ENCODE peak calls at places on chromosomes 7 and 10, in nine cellular contexts. One of them, this sample, is unnamed.
A peak's percentile ranks its signal among the peaks of the same experiment; 100 is the strongest.

GRCh38 chr10:48214701-48215100 is 59.8 kb downstream of the FRMPD2 start:
- DNase-seq in vagina: no peak
- DNase-seq in Peyer's patch: no peak
- DNase-seq in GM23338: no peak
- DNase-seq in Panc1: no peak
- DNase-seq in psoas muscle: no peak
- DNase-seq in spleen: no peak
- DNase-seq in endodermal cell: no peak
- DNase-seq in fibroblast of lung: no peak
- DNase-seq in this sample: no peak

GRCh38 chr7:27185708-27186449 is 847 bp upstream of the HOXA11 start:
- DNase-seq in vagina: no peak
- DNase-seq in Peyer's patch: peak; percentile 53
- DNase-seq in GM23338: no peak
- DNase-seq in Panc1: no peak
- DNase-seq in psoas muscle: no peak
- DNase-seq in spleen: peak; percentile 58
- DNase-seq in endodermal cell: peak; percentile 71
- DNase-seq in fibroblast of lung: no peak
- DNase-seq in this sample: peak; percentile 69

GRCh38 chr7:69635572-69636190 is 37.4 kb downstream of the AUTS2 start:
- DNase-seq in vagina: no peak
- DNase-seq in Peyer's patch: no peak
- DNase-seq in GM23338: no peak
- DNase-seq in Panc1: no peak
- DNase-seq in psoas muscle: no peak
- DNase-seq in spleen: no peak
- DNase-seq in endodermal cell: no peak
- DNase-seq in fibroblast of lung: peak; percentile 63
- DNase-seq in this sample: no peak

GRCh38 chr10:123236122-123236521 is 81.9 kb downstream of the BUB3 start:
- DNase-seq in vagina: no peak
- DNase-seq in Peyer's patch: no peak
- DNase-seq in GM23338: peak; percentile 49
- DNase-seq in Panc1: no peak
- DNase-seq in psoas muscle: no peak
- DNase-seq in spleen: no peak
- DNase-seq in endodermal cell: peak; percentile 52
- DNase-seq in fibroblast of lung: peak; percentile 9
- DNase-seq in this sample: no peak

GRCh38 chr10:50318129-50318528 is 66.8 kb upstream of the ASAH2 start:
- DNase-seq in vagina: no peak
- DNase-seq in Peyer's patch: no peak
- DNase-seq in GM23338: no peak
- DNase-seq in Panc1: no peak
- DNase-seq in psoas muscle: no peak
- DNase-seq in spleen: no peak
- DNase-seq in endodermal cell: no peak
- DNase-seq in fibroblast of lung: no peak
- DNase-seq in this sample: no peak

GRCh38 chr7:86598311-86598710 is 45.4 kb upstream of the GRM3 start:
- DNase-seq in vagina: no peak
- DNase-seq in Peyer's patch: no peak
- DNase-seq in GM23338: peak; percentile 84
- DNase-seq in Panc1: no peak
- DNase-seq in psoas muscle: no peak
- DNase-seq in spleen: peak; percentile 50
- DNase-seq in endodermal cell: peak; percentile 92
- DNase-seq in fibroblast of lung: no peak
- DNase-seq in this sample: no peak

GRCh38 chr7:101923276-101923985 is 106.0 kb downstream of the CUX1 start:
- DNase-seq in vagina: no peak
- DNase-seq in Peyer's patch: peak; percentile 37
- DNase-seq in GM23338: no peak
- DNase-seq in Panc1: no peak
- DNase-seq in psoas muscle: no peak
- DNase-seq in spleen: peak; percentile 43
- DNase-seq in endodermal cell: no peak
- DNase-seq in fibroblast of lung: peak; percentile 82
- DNase-seq in this sample: no peak

GRCh38 chr7:22060197-22060596 is 114.5 kb upstream of the CDCA7L start:
- DNase-seq in vagina: no peak
- DNase-seq in Peyer's patch: no peak
- DNase-seq in GM23338: no peak
- DNase-seq in Panc1: no peak
- DNase-seq in psoas muscle: no peak
- DNase-seq in spleen: no peak
- DNase-seq in endodermal cell: no peak
- DNase-seq in fibroblast of lung: no peak
- DNase-seq in this sample: no peak

GRCh38 chr7:143384148-143384547 is 3.0 kb downstream of the ZYX start:
- DNase-seq in vagina: no peak
- DNase-seq in Peyer's patch: no peak
- DNase-seq in GM23338: no peak
- DNase-seq in Panc1: no peak
- DNase-seq in psoas muscle: no peak
- DNase-seq in spleen: no peak
- DNase-seq in endodermal cell: peak; percentile 36
- DNase-seq in fibroblast of lung: peak; percentile 69
- DNase-seq in this sample: peak; percentile 18

GRCh38 chr10:8112230-8112915 is 57.9 kb downstream of the GATA3 start:
- DNase-seq in vagina: no peak
- DNase-seq in Peyer's patch: no peak
- DNase-seq in GM23338: no peak
- DNase-seq in Panc1: no peak
- DNase-seq in psoas muscle: no peak
- DNase-seq in spleen: no peak
- DNase-seq in endodermal cell: no peak
- DNase-seq in fibroblast of lung: no peak
- DNase-seq in this sample: no peak

GRCh38 chr10:110399163-110400094 is 94.7 kb upstream of the SMNDC1 start:
- DNase-seq in vagina: no peak
- DNase-seq in Peyer's patch: peak; percentile 37
- DNase-seq in GM23338: no peak
- DNase-seq in Panc1: peak; percentile 99
- DNase-seq in psoas muscle: no peak
- DNase-seq in spleen: no peak
- DNase-seq in endodermal cell: no peak
- DNase-seq in fibroblast of lung: peak; percentile 99
- DNase-seq in this sample: peak; percentile 23

GRCh38 chr7:31051598-31052503 is at the start of gene ADCYAP1R1:
- DNase-seq in vagina: no peak
- DNase-seq in Peyer's patch: no peak
- DNase-seq in GM23338: peak; percentile 85
- DNase-seq in Panc1: no peak
- DNase-seq in psoas muscle: peak; percentile 37
- DNase-seq in spleen: no peak
- DNase-seq in endodermal cell: peak; percentile 90
- DNase-seq in fibroblast of lung: no peak
- DNase-seq in this sample: no peak

GRCh38 chr7:157943561-157943960 is 606.8 kb downstream of the DNAJB6 start:
- DNase-seq in vagina: no peak
- DNase-seq in Peyer's patch: no peak
- DNase-seq in GM23338: no peak
- DNase-seq in Panc1: no peak
- DNase-seq in psoas muscle: no peak
- DNase-seq in spleen: no peak
- DNase-seq in endodermal cell: peak; percentile 23
- DNase-seq in fibroblast of lung: no peak
- DNase-seq in this sample: no peak

GRCh38 chr7:36048141-36048901 is 104.7 kb upstream of the EEPD1 start:
- DNase-seq in vagina: no peak
- DNase-seq in Peyer's patch: no peak
- DNase-seq in GM23338: no peak
- DNase-seq in Panc1: no peak
- DNase-seq in psoas muscle: peak; percentile 39
- DNase-seq in spleen: no peak
- DNase-seq in endodermal cell: no peak
- DNase-seq in fibroblast of lung: peak; percentile 90
- DNase-seq in this sample: no peak

GRCh38 chr10:53572799-53573198 is 800.2 kb upstream of the MBL2 start:
- DNase-seq in vagina: no peak
- DNase-seq in Peyer's patch: no peak
- DNase-seq in GM23338: no peak
- DNase-seq in Panc1: no peak
- DNase-seq in psoas muscle: no peak
- DNase-seq in spleen: no peak
- DNase-seq in endodermal cell: no peak
- DNase-seq in fibroblast of lung: no peak
- DNase-seq in this sample: no peak

GRCh38 chr7:118184392-118184899 is 482 bp downstream of the LSM8 start:
- DNase-seq in vagina: no peak
- DNase-seq in Peyer's patch: no peak
- DNase-seq in GM23338: no peak
- DNase-seq in Panc1: no peak
- DNase-seq in psoas muscle: no peak
- DNase-seq in spleen: no peak
- DNase-seq in endodermal cell: no peak
- DNase-seq in fibroblast of lung: peak; percentile 3
- DNase-seq in this sample: no peak

GRCh38 chr10:84537447-84537931 is 209.1 kb downstream of the CCSER2 start:
- DNase-seq in vagina: no peak
- DNase-seq in Peyer's patch: no peak
- DNase-seq in GM23338: peak; percentile 92
- DNase-seq in Panc1: peak; percentile 46
- DNase-seq in psoas muscle: peak; percentile 53
- DNase-seq in spleen: no peak
- DNase-seq in endodermal cell: peak; percentile 68
- DNase-seq in fibroblast of lung: peak; percentile 41
- DNase-seq in this sample: no peak

GRCh38 chr7:55593515-55594318 is 21.4 kb upstream of the VOPP1 start:
- DNase-seq in vagina: no peak
- DNase-seq in Peyer's patch: peak; percentile 84
- DNase-seq in GM23338: peak; percentile 87
- DNase-seq in Panc1: peak; percentile 69
- DNase-seq in psoas muscle: peak; percentile 62
- DNase-seq in spleen: peak; percentile 91
- DNase-seq in endodermal cell: peak; percentile 92
- DNase-seq in fibroblast of lung: peak; percentile 31
- DNase-seq in this sample: peak; percentile 70

GRCh38 chr7:106757846-106758245 is 96.9 kb upstream of the CCDC71L start:
- DNase-seq in vagina: no peak
- DNase-seq in Peyer's patch: no peak
- DNase-seq in GM23338: no peak
- DNase-seq in Panc1: no peak
- DNase-seq in psoas muscle: peak; percentile 26
- DNase-seq in spleen: no peak
- DNase-seq in endodermal cell: no peak
- DNase-seq in fibroblast of lung: peak; percentile 50
- DNase-seq in this sample: peak; percentile 68

GRCh38 chr10:93068411-93069244 is 5.1 kb upstream of the CYP26A1 start:
- DNase-seq in vagina: peak; percentile 56
- DNase-seq in Peyer's patch: no peak
- DNase-seq in GM23338: peak; percentile 77
- DNase-seq in Panc1: no peak
- DNase-seq in psoas muscle: no peak
- DNase-seq in spleen: no peak
- DNase-seq in endodermal cell: peak; percentile 84
- DNase-seq in fibroblast of lung: peak; percentile 70
- DNase-seq in this sample: peak; percentile 52

GRCh38 chr7:2986561-2986960 is 57.1 kb downstream of the CARD11 start:
- DNase-seq in vagina: no peak
- DNase-seq in Peyer's patch: no peak
- DNase-seq in GM23338: no peak
- DNase-seq in Panc1: no peak
- DNase-seq in psoas muscle: no peak
- DNase-seq in spleen: no peak
- DNase-seq in endodermal cell: no peak
- DNase-seq in fibroblast of lung: no peak
- DNase-seq in this sample: peak; percentile 31

GRCh38 chr10:111392910-111393309 is 316.1 kb downstream of the ADRA2A start:
- DNase-seq in vagina: no peak
- DNase-seq in Peyer's patch: no peak
- DNase-seq in GM23338: no peak
- DNase-seq in Panc1: no peak
- DNase-seq in psoas muscle: no peak
- DNase-seq in spleen: no peak
- DNase-seq in endodermal cell: no peak
- DNase-seq in fibroblast of lung: no peak
- DNase-seq in this sample: no peak

GRCh38 chr10:132186488-132187413 is at the start of gene DPYSL4:
- DNase-seq in vagina: no peak
- DNase-seq in Peyer's patch: no peak
- DNase-seq in GM23338: peak; percentile 48
- DNase-seq in Panc1: no peak
- DNase-seq in psoas muscle: no peak
- DNase-seq in spleen: no peak
- DNase-seq in endodermal cell: peak; percentile 78
- DNase-seq in fibroblast of lung: peak; percentile 9
- DNase-seq in this sample: peak; percentile 72

GRCh38 chr7:6385110-6385792 is 62.5 kb downstream of the DAGLB start:
- DNase-seq in vagina: no peak
- DNase-seq in Peyer's patch: no peak
- DNase-seq in GM23338: no peak
- DNase-seq in Panc1: peak; percentile 90
- DNase-seq in psoas muscle: no peak
- DNase-seq in spleen: no peak
- DNase-seq in endodermal cell: no peak
- DNase-seq in fibroblast of lung: peak; percentile 97
- DNase-seq in this sample: no peak
- H3K27ac ChIP-seq in vagina: peak overlapping the region; percentile 78
- H3K27ac ChIP-seq in Peyer's patch: peak overlapping the region; percentile 1
- H3K27ac ChIP-seq in GM23338: peak overlapping the region; percentile 26
- H3K27ac ChIP-seq in Panc1: peak overlapping the region; percentile 75
- H3K27ac ChIP-seq in psoas muscle: peak overlapping the region; percentile 59
- H3K27ac ChIP-seq in spleen: peak overlapping the region; percentile 77
- H3K27ac ChIP-seq in endodermal cell: no peak overlapping the region
- H3K27ac ChIP-seq in fibroblast of lung: peak overlapping the region; percentile 61
- H3K27ac ChIP-seq in this sample: peak overlapping the region; percentile 56

GRCh38 chr10:55668326-55668922 is 692.6 kb downstream of the ZWINT start:
- DNase-seq in vagina: no peak
- DNase-seq in Peyer's patch: no peak
- DNase-seq in GM23338: peak; percentile 77
- DNase-seq in Panc1: no peak
- DNase-seq in psoas muscle: no peak
- DNase-seq in spleen: no peak
- DNase-seq in endodermal cell: peak; percentile 69
- DNase-seq in fibroblast of lung: no peak
- DNase-seq in this sample: no peak
- TF ChIP-seq CTCF in vagina: no peak
- TF ChIP-seq CTCF in Peyer's patch: no peak
- TF ChIP-seq CTCF in GM23338: peak; percentile 60
- TF ChIP-seq CTCF in Panc1: peak; percentile 53
- TF ChIP-seq CTCF in psoas muscle: no peak
- TF ChIP-seq CTCF in spleen: no peak
- TF ChIP-seq CTCF in endodermal cell: peak; percentile 82
- TF ChIP-seq CTCF in fibroblast of lung: no peak
- TF ChIP-seq CTCF in this sample: no peak

GRCh38 chr7:37438879-37439278 is 9.8 kb downstream of the ELMO1 start:
- DNase-seq in vagina: no peak
- DNase-seq in Peyer's patch: no peak
- DNase-seq in GM23338: no peak
- DNase-seq in Panc1: no peak
- DNase-seq in psoas muscle: no peak
- DNase-seq in spleen: no peak
- DNase-seq in endodermal cell: no peak
- DNase-seq in fibroblast of lung: no peak
- DNase-seq in this sample: no peak
- H3K4me1 ChIP-seq in vagina: peaks cover 33% of the 10 kb centered on the region
- H3K4me1 ChIP-seq in Peyer's patch: no peaks in the 10 kb centered on the region
- H3K4me1 ChIP-seq in GM23338: peaks cover 4% of the 10 kb centered on the region
- H3K4me1 ChIP-seq in Panc1: no peaks in the 10 kb centered on the region
- H3K4me1 ChIP-seq in psoas muscle: no peaks in the 10 kb centered on the region
- H3K4me1 ChIP-seq in spleen: peaks cover 59% of the 10 kb centered on the region
- H3K4me1 ChIP-seq in endodermal cell: peaks cover 12% of the 10 kb centered on the region
- H3K4me1 ChIP-seq in fibroblast of lung: no peaks in the 10 kb centered on the region
- H3K4me1 ChIP-seq in this sample: no peaks in the 10 kb centered on the region

GRCh38 chr10:71681977-71682376 is 37.6 kb downstream of the C10orf105 start:
- DNase-seq in vagina: no peak
- DNase-seq in Peyer's patch: no peak
- DNase-seq in GM23338: no peak
- DNase-seq in Panc1: no peak
- DNase-seq in psoas muscle: no peak
- DNase-seq in spleen: no peak
- DNase-seq in endodermal cell: no peak
- DNase-seq in fibroblast of lung: no peak
- DNase-seq in this sample: no peak
- H3K27ac ChIP-seq in vagina: no peak overlapping the region
- H3K27ac ChIP-seq in Peyer's patch: no peak overlapping the region
- H3K27ac ChIP-seq in GM23338: no peak overlapping the region
- H3K27ac ChIP-seq in Panc1: no peak overlapping the region
- H3K27ac ChIP-seq in psoas muscle: no peak overlapping the region
- H3K27ac ChIP-seq in spleen: no peak overlapping the region
- H3K27ac ChIP-seq in endodermal cell: no peak overlapping the region
- H3K27ac ChIP-seq in fibroblast of lung: no peak overlapping the region
- H3K27ac ChIP-seq in this sample: no peak overlapping the region